ENCODE peak calls at places on chromosome 16, in four cellular contexts. V is effector memory CD8-positive, alpha-beta T cell; G is NCI-H1105 treated with DMSO at 0.1 percent for 48 hours; K is GM23338. H is an unnamed sample.

GRCh38 chr16:64089697-64090096 is 1032.2 kb downstream of the CDH11 start:
- DNase-seq in V (no peak), G (peak), K (peak), H (no peak)

GRCh38 chr16:73071131-73071940 is 23.4 kb upstream of the ZFHX3 start:
- DNase-seq in V (no peak), G (peak), K (peak), H (no peak)

GRCh38 chr16:20918486-20919239 is 18.1 kb downstream of the LYRM1 start:
- DNase-seq in V (no peak), G (no peak), K (no peak), H (no peak)

GRCh38 chr16:4314532-4315184 is 1.2 kb upstream of the GLIS2 start:
- DNase-seq in V (no peak), G (peak), K (peak), H (no peak)

GRCh38 chr16:67183284-67183626 is 508 bp downstream of the MATCAP1 start:
- DNase-seq in V (no peak), G (no peak), K (no peak), H (no peak)

GRCh38 chr16:80592273-80592672 is 51.5 kb downstream of the DYNLRB2 start:
- DNase-seq in V (no peak), G (no peak), K (no peak), H (no peak)

GRCh38 chr16:88632587-88632930 is 5.8 kb upstream of the IL17C start:
- DNase-seq in V (no peak), G (no peak), K (no peak), H (no peak)

GRCh38 chr16:74627506-74628220 is 20.7 kb upstream of the GLG1 start:
- DNase-seq in V (no peak), G (no peak), K (no peak), H (no peak)

GRCh38 chr16:50021509-50021908 is 3.5 kb upstream of the CNEP1R1 start:
- DNase-seq in V (no peak), G (no peak), K (peak), H (no peak)

GRCh38 chr16:57846078-57846697 is 43.9 kb upstream of the KIFC3 start:
- DNase-seq in V (no peak), G (no peak), K (peak), H (no peak)

GRCh38 chr16:74169687-74170522 is 126.7 kb upstream of the PSMD7 start:
- DNase-seq in V (no peak), G (no peak), K (no peak), H (no peak)

GRCh38 chr16:23321206-23321875 is 19.2 kb downstream of the SCNN1B start:
- DNase-seq in V (no peak), G (no peak), K (no peak), H (no peak)

GRCh38 chr16:73878616-73879015 is 418.0 kb upstream of the PSMD7 start:
- DNase-seq in V (no peak), G (peak), K (peak), H (peak)